ENCODE peak calls at places on chromosomes 7 and 10, in six cellular contexts. K is astrocyte; I is NCI-H345; Z is amygdala; X is gastrocnemius medialis; A is activated CD4-positive, alpha-beta T cell treated with anti-CD3 and anti-CD28 coated beads, Interleukin-2, amount 50 U/mL, for 1 hour. D is an unnamed sample.

GRCh38 chr10:35789996-35790395 is 147.9 kb upstream of the FZD8 start:
- DNase-seq in I (no peak), X (no peak), Z (no peak), A (no peak), K (peak), D (no peak)

GRCh38 chr7:30652132-30652531 is 30.1 kb downstream of the CRHR2 start:
- DNase-seq in X (no peak), A (no peak), K (no peak), I (no peak), Z (no peak), D (no peak)

GRCh38 chr7:138442822-138443221 is 17.2 kb upstream of the TRIM24 start:
- DNase-seq in A (no peak), I (no peak), X (no peak), Z (no peak), K (no peak), D (no peak)

GRCh38 chr10:42866115-42866995 is 83.8 kb downstream of the BMS1 start:
- DNase-seq in A (peak), K (peak), X (peak), I (peak), Z (peak), D (peak)

GRCh38 chr7:157691521-157692155 is 354.8 kb downstream of the DNAJB6 start:
- DNase-seq in K (no peak), Z (no peak), A (no peak), X (no peak), I (peak), D (no peak)

GRCh38 chr10:22635650-22636049 is 78.7 kb downstream of the PIP4K2A start:
- DNase-seq in I (no peak), K (no peak), Z (no peak), X (no peak), A (no peak), D (no peak)

GRCh38 chr10:131802156-131802915 is 98.5 kb upstream of the PPP2R2D start:
- DNase-seq in Z (no peak), X (no peak), K (no peak), A (no peak), I (no peak), D (no peak)

GRCh38 chr10:62830577-62831122 is 14.5 kb upstream of the EGR2 start:
- DNase-seq in I (no peak), Z (no peak), X (no peak), A (no peak), K (no peak), D (no peak)

GRCh38 chr7:143299840-143300239 is 11.7 kb downstream of the CASP2 start:
- DNase-seq in Z (peak), K (no peak), X (no peak), A (peak), I (no peak), D (no peak)

GRCh38 chr7:960269-960871 is 5.9 kb upstream of the ADAP1 start:
- DNase-seq in K (no peak), X (no peak), A (no peak), Z (no peak), I (no peak), D (no peak)

GRCh38 chr7:22488643-22489462 is 11.1 kb downstream of the STEAP1B start:
- DNase-seq in I (peak), A (peak), Z (peak), K (peak), X (peak), D (peak)

GRCh38 chr7:29145553-29146081 is 720 bp downstream of the CPVL start:
- DNase-seq in Z (no peak), K (no peak), A (no peak), I (no peak), X (no peak), D (no peak)

GRCh38 chr7:69717221-69717620 is 118.9 kb downstream of the AUTS2 start:
- DNase-seq in K (no peak), A (no peak), Z (no peak), X (no peak), I (no peak), D (no peak)

GRCh38 chr10:113252650-113253560 is 299.9 kb upstream of the HABP2 start:
- DNase-seq in X (no peak), I (no peak), K (no peak), Z (no peak), A (no peak), D (no peak)

GRCh38 chr10:91887075-91887899 is 22.0 kb downstream of the FGFBP3 start:
- DNase-seq in K (peak), I (peak), A (peak), Z (peak), X (no peak), D (peak)

GRCh38 chr7:3065724-3066143 is 22.1 kb upstream of the CARD11 start:
- DNase-seq in I (no peak), A (peak), Z (no peak), X (no peak), K (no peak), D (no peak)

D was measured in nucleus accumbens.